ENCODE peak calls at places on chromosomes 13 and 19, in nine cellular contexts. F, S, O, Z, Y, L, E, T and K are unnamed samples.

GRCh38 chr19:19661675-19662251 is 1.7 kb downstream of the ATP13A1 start:
- DNase-seq in O (peak), Y (no peak), S (no peak), F (no peak), Z (no peak), L (no peak), E (peak), T (no peak), K (no peak)

GRCh38 chr19:38626401-38626800 is 7.4 kb downstream of the EIF3K start:
- DNase-seq in L (no peak), Y (no peak), E (no peak), O (no peak), S (no peak), F (no peak), T (no peak), Z (no peak), K (no peak)

GRCh38 chr13:24280722-24281121 is 28.7 kb upstream of the C1QTNF9 start:
- DNase-seq in T (no peak), F (no peak), L (no peak), S (no peak), Y (peak), O (no peak), E (peak), Z (no peak), K (no peak)

GRCh38 chr13:46278474-46278873 is 66.7 kb downstream of the LRRC63 start:
- DNase-seq in S (no peak), T (no peak), F (no peak), Y (no peak), E (no peak), L (no peak), O (no peak), Z (no peak), K (no peak)

GRCh38 chr13:30826911-30827577 is 79.0 kb upstream of the MEDAG start:
- DNase-seq in O (no peak), S (no peak), L (no peak), Z (no peak), E (no peak), T (no peak), Y (no peak), F (no peak), K (no peak)

GRCh38 chr13:21541271-21541670 is 62.7 kb downstream of the MICU2 start:
- DNase-seq in F (no peak), L (no peak), Y (no peak), T (no peak), Z (peak), O (no peak), S (no peak), E (no peak), K (no peak)

GRCh38 chr19:28915737-28916460 is 297.1 kb downstream of the UQCRFS1 start:
- DNase-seq in E (no peak), L (no peak), S (no peak), F (no peak), T (no peak), O (no peak), Z (no peak), Y (peak), K (no peak)

GRCh38 chr13:73142091-73142490 is 83.3 kb downstream of the KLF5 start:
- DNase-seq in Y (no peak), L (no peak), E (no peak), Z (no peak), O (no peak), F (no peak), S (no peak), T (no peak), K (peak)

GRCh38 chr19:11179716-11180297 is 17.5 kb downstream of the KANK2 start:
- DNase-seq in Z (no peak), T (no peak), S (no peak), L (no peak), F (no peak), O (no peak), Y (no peak), E (peak), K (no peak)

GRCh38 chr13:66216723-66217122 is 1013.4 kb downstream of the PCDH9 start:
- DNase-seq in O (no peak), E (no peak), Z (no peak), T (no peak), S (no peak), L (no peak), F (peak), Y (no peak), K (peak)

GRCh38 chr13:24348385-24348784 is 39.0 kb downstream of the C1QTNF9 start:
- DNase-seq in T (no peak), E (no peak), O (peak), S (no peak), Z (no peak), L (no peak), Y (no peak), F (no peak), K (no peak)

GRCh38 chr19:7605490-7606222 is 10.0 kb downstream of the CAMSAP3 start:
- DNase-seq in F (peak), Z (peak), T (no peak), L (no peak), E (peak), S (no peak), Y (no peak), O (no peak), K (no peak)

GRCh38 chr13:36813226-36813625 is 5.8 kb upstream of the RFXAP start:
- DNase-seq in F (no peak), S (no peak), Y (no peak), L (no peak), T (no peak), O (no peak), E (no peak), Z (no peak), K (no peak)

GRCh38 chr13:76380436-76381065 is 505.7 kb downstream of the KCTD12 start:
- DNase-seq in S (no peak), Y (no peak), T (no peak), Z (peak), E (no peak), F (peak), L (no peak), O (no peak), K (peak)

GRCh38 chr19:577439-578392 is 5.3 kb downstream of the BSG start:
- DNase-seq in T (no peak), Y (peak), E (no peak), O (no peak), Z (no peak), L (no peak), F (no peak), S (no peak), K (no peak)

GRCh38 chr13:76937416-76937815 is 10.9 kb upstream of the ACOD1 start:
- DNase-seq in O (no peak), Y (no peak), Z (peak), S (no peak), T (no peak), E (no peak), L (peak), F (peak), K (peak)

GRCh38 chr19:18790566-18791314 is at the start of gene COMP:
- DNase-seq in O (no peak), Y (peak), S (no peak), F (no peak), E (no peak), L (no peak), Z (no peak), T (no peak), K (no peak)

GRCh38 chr19:1805401-1806183 is 6.5 kb downstream of the ATP8B3 start:
- DNase-seq in T (no peak), S (no peak), Y (peak), Z (no peak), F (no peak), L (no peak), E (no peak), O (no peak), K (no peak)

GRCh38 chr19:45934551-45935230 is 20.1 kb upstream of the NANOS2 start:
- DNase-seq in Z (no peak), O (no peak), E (no peak), T (no peak), Y (no peak), S (no peak), L (no peak), F (no peak), K (no peak)

GRCh38 chr19:45643024-45643926 is 4.1 kb upstream of the EML2 start:
- DNase-seq in F (peak), Y (peak), O (peak), E (peak), S (peak), Z (peak), T (peak), L (no peak), K (peak)

GRCh38 chr19:47313754-47314133 is 4.1 kb downstream of the C5AR1 start:
- DNase-seq in L (no peak), E (no peak), F (no peak), Y (no peak), S (no peak), Z (no peak), T (no peak), O (no peak), K (no peak)

GRCh38 chr19:21147540-21147939 is 5.7 kb downstream of the ZNF431 start:
- DNase-seq in T (no peak), Y (no peak), F (peak), E (no peak), O (no peak), L (no peak), Z (no peak), S (no peak), K (no peak)

GRCh38 chr19:38845374-38846024 is 4.3 kb downstream of the HNRNPL start:
- DNase-seq in O (no peak), L (no peak), F (no peak), S (no peak), Z (no peak), Y (no peak), T (no peak), E (no peak), K (no peak)

GRCh38 chr19:48512504-48513288 is 1.1 kb upstream of the LMTK3 start:
- DNase-seq in Y (no peak), L (no peak), S (no peak), E (no peak), Z (no peak), F (no peak), T (no peak), O (no peak), K (no peak)

GRCh38 chr13:97977376-97977705 is 23.9 kb downstream of the IPO5 start:
- DNase-seq in L (no peak), Z (no peak), O (no peak), Y (no peak), T (no peak), S (no peak), F (peak), E (no peak), K (peak)

GRCh38 chr13:35472308-35473008 is 4.0 kb downstream of the MAB21L1 start:
- DNase-seq in F (peak), Z (no peak), O (no peak), E (no peak), L (no peak), Y (no peak), S (no peak), T (no peak), K (peak)

GRCh38 chr13:79909664-79910063 is 428.7 kb downstream of the NDFIP2 start:
- DNase-seq in S (no peak), T (no peak), Z (no peak), L (no peak), Y (no peak), E (no peak), O (no peak), F (no peak), K (no peak)

GRCh38 chr13:49625392-49626137 is 2.7 kb upstream of the ARL11 start:
- DNase-seq in Y (peak), T (no peak), O (peak), F (peak), E (no peak), L (no peak), Z (no peak), S (no peak), K (no peak)

GRCh38 chr13:91247768-91248167 is 99.7 kb upstream of the MIR17HG start:
- DNase-seq in S (no peak), Y (no peak), E (no peak), F (peak), T (no peak), O (no peak), L (no peak), Z (no peak), K (no peak)

DNA sequence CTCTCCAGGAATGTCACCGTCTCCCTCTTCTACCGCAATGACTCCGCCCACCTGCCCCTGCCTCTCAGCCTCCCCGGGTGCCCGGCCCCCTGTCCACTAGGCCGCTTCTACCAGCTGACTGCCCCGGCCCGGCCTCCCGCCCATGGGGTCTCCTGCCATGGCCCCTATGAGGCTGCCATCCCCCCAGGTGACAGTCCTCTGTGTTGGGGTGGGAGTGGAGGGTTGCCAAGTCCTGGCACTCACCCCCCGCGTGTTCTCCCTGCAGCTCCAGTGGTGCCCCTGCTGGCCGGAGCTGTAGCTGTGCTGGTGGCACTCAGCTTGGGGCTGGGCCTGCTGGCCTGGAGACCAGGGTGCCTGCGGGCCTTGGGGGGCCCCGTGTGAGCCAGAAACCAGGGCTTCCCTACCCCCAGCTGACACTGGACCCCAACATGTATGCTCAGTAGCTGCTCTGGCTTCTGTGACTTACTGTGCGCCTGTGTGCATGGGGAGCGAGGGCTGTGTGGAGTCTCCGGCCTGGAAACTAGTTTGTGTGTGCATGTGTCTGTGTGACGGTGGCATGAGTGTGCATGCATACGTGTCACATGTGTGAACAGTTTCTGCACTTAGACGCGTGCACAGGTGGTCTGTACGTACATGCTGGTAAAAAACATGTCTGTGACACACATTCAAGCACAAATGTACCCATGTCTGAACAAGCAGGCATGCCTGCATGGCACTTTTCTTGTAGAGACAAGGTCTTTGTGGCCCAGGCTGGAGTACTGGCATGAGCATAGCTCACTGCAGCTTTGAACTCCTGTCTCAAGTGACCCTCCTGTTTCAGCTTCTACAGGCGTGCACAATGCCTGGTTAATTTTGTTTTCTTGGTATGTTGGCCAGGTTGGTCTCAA is 4.8 kb downstream of the ACP4 start:
- DNase-seq in F (peak), T (no peak), L (no peak), Z (no peak), E (peak), S (no peak), O (no peak), Y (peak), K (no peak)
- TF ChIP-seq CTCF in F (peak), T (no peak), L (peak), Z (peak), E (peak), S (no peak), O (no peak), Y (no peak), K (no peak)

DNA sequence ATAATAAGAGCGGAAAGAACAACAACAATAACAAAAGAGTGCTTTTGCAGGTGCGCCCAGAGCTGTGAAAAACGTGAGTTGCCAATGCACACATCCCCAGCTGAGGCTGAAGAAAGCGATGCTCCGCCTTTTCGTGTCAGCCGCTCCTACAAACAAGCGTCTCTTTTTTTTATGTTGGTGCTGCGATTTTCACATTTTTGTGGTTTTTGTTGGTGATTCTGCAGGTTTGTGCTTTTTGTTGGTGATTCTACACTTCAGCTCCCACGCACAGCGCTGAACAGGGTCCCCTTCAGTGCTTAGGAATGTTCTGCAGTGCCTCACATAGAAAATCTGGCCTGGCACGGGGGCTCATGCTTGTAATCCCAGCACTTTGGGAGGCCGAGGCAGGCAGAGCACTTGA is 7.3 kb upstream of the SBK3 start:
- DNase-seq in Z (peak), S (no peak), Y (no peak), E (no peak), O (no peak), L (peak), F (peak), T (no peak), K (peak)
- H3K4me3 ChIP-seq in Z (no peak), S (no peak), Y (no peak), E (no peak), O (no peak), L (no peak), F (no peak), T (no peak), K (no peak)

GRCh38 chr19:30000862-30001261 is 58.8 kb downstream of the URI1 start:
- DNase-seq in F (no peak), S (no peak), T (no peak), O (no peak), Z (no peak), Y (no peak), L (no peak), E (no peak), K (no peak)

GRCh38 chr19:30003862-30004261 is 61.8 kb downstream of the URI1 start:
- DNase-seq in T (no peak), F (no peak), Z (no peak), S (no peak), O (no peak), E (no peak), Y (no peak), L (no peak), K (no peak)

GRCh38 chr19:30001301-30001700 is 59.3 kb downstream of the URI1 start:
- DNase-seq in T (no peak), Y (no peak), E (no peak), O (no peak), L (no peak), F (no peak), S (no peak), Z (no peak), K (no peak)

GRCh38 chr19:29999490-29999889 is 57.5 kb downstream of the URI1 start:
- DNase-seq in T (no peak), F (no peak), S (no peak), Z (no peak), L (no peak), Y (no peak), O (no peak), E (no peak), K (no peak)

DNA sequence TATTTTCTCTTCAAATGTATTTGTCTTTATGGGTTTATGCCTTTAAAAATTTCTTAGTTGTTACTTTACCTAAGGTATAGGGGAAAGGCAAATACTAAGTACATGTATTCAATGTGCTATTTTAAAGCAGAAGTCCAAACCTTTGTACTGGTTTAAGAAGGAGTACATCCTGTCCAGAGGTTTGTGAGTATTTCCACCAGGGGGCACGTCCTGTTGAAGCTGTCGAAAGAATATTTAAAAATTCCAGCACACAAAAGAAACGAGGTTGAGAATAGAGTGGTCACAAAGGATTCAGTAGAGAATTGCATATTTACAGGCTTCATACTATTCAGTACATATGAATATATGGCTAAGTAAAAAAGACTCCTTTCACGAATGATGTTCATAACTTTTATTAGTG is 59.8 kb downstream of the URI1 start:
- DNase-seq in Y (no peak), S (no peak), O (no peak), L (no peak), Z (no peak), E (peak), T (no peak), F (no peak), K (no peak)
- TF ChIP-seq CTCF in Y (no peak), S (no peak), O (no peak), L (no peak), Z (no peak), E (no peak), T (no peak), F (no peak), K (no peak)

DNA sequence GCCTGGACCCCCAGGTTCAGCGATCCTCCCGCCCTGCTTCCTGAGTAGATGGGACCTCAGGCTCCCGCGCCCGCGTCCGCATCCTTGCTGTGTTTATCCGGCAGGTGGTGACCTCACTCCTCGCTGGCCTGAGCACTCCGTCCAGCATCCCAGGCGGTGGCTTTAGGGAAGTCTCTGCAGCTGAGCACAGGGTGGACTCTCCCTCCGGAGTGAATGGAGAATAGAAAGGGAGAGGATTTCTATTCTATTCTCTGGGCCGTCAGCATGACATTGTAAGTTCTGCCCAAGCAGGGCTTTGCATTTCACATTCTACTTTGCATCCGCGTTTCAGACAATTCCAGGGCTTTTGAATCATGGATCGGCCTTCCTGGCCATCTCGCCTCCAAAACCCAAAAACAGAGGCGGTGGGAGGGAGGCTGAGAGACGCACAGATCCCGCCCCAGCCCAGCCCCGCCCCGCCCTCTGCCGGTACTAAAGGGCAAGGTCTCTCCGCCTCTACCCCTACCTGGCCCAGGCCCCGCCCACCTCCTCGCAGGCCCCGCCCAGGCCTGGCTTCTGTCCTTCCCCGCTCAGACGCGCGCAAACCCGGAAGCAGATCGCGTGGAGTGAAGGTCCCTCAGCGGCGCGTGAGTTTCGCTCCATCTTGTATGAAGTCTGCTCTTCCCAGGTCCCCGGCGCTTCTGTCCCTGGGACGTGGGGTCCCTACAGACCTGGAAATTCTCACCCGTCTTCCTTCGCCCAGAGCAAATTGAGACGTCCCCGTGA is at the start of gene ZNF525:
- DNase-seq in E (peak), Z (peak), O (peak), F (peak), L (no peak), T (peak), Y (peak), S (peak), K (peak)
- H3K4me3 ChIP-seq in E (peak), Z (peak), O (peak), F (peak), L (peak), T (peak), Y (peak), S (peak), K (peak)

GRCh38 chr19:41510484-41510883 is 65.5 kb upstream of the CEACAM21 start:
- DNase-seq in O (no peak), E (no peak), L (no peak), F (no peak), Z (no peak), T (no peak), S (no peak), Y (no peak), K (no peak)
- TF ChIP-seq CTCF in O (no peak), E (no peak), L (no peak), F (no peak), Z (no peak), T (no peak), S (no peak), Y (no peak), K (no peak)

DNA sequence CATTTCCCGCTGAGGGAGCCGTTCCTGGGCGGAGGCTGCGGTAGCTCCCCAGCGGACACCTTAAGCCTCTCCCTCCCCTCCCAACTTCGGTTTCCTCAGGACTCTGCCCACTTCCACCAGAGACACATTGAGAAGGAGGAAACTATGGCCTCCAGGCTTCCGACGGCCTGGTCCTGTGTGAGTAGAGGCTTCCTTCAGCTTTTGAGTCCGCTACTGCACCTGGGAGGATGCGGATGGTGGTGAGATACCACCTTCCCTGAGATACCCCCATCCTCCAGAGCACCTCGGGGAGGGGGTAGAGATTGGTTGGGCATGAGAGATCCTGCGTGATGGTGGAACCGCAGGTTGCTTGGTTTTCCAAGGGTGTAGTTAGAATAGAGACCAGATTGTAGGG is 958 bp downstream of the ZNF274 start:
- DNase-seq in T (no peak), L (no peak), Z (no peak), O (no peak), F (no peak), S (no peak), Y (no peak), E (no peak), K (no peak)
- H3K4me3 ChIP-seq in T (peak), L (peak), Z (peak), O (peak), F (peak), S (peak), Y (peak), E (peak), K (peak)

GRCh38 chr13:20141238-20142018 is 19.4 kb downstream of the GJA3 start:
- DNase-seq in Z (no peak), E (no peak), F (no peak), S (no peak), L (no peak), Y (no peak), O (no peak), T (no peak), K (no peak)
- TF ChIP-seq CTCF in Z (no peak), E (no peak), F (no peak), S (no peak), L (no peak), Y (no peak), O (no peak), T (no peak), K (no peak)